ENCODE peak calls at places on chromosomes 16 and 17, in seven cellular contexts. One of them, this sample, is unnamed.

GRCh38 chr17:68383443-68384321 is 73.6 kb downstream of the WIPI1 start:
- DNase-seq in SK-N-SH: no peak
- DNase-seq in Panc1: no peak
- DNase-seq in GM12878: no peak
- DNase-seq in H1: no peak
- DNase-seq in HepG2: peak; percentile 99
- DNase-seq in K562: no peak
- DNase-seq in this sample: peak; percentile 86

GRCh38 chr17:47223007-47223406 is 13.9 kb downstream of the MYL4 start:
- DNase-seq in SK-N-SH: no peak
- DNase-seq in Panc1: no peak
- DNase-seq in GM12878: no peak
- DNase-seq in H1: no peak
- DNase-seq in HepG2: no peak
- DNase-seq in K562: no peak
- DNase-seq in this sample: no peak

GRCh38 chr17:9258115-9259020 is 237.1 kb downstream of the NTN1 start:
- DNase-seq in SK-N-SH: no peak
- DNase-seq in Panc1: no peak
- DNase-seq in GM12878: no peak
- DNase-seq in H1: no peak
- DNase-seq in HepG2: peak; percentile 67
- DNase-seq in K562: no peak
- DNase-seq in this sample: no peak

GRCh38 chr16:82943371-82943770 is 316.6 kb downstream of the CDH13 start:
- DNase-seq in SK-N-SH: no peak
- DNase-seq in Panc1: no peak
- DNase-seq in GM12878: no peak
- DNase-seq in H1: no peak
- DNase-seq in HepG2: no peak
- DNase-seq in K562: no peak
- DNase-seq in this sample: no peak

GRCh38 chr17:4006745-4007211 is 42.5 kb upstream of the ATP2A3 start:
- DNase-seq in SK-N-SH: peak; percentile 77
- DNase-seq in Panc1: no peak
- DNase-seq in GM12878: no peak
- DNase-seq in H1: no peak
- DNase-seq in HepG2: no peak
- DNase-seq in K562: peak; percentile 82
- DNase-seq in this sample: no peak

GRCh38 chr16:65523258-65523950 is 401.5 kb upstream of the CDH11 start:
- DNase-seq in SK-N-SH: no peak
- DNase-seq in Panc1: no peak
- DNase-seq in GM12878: no peak
- DNase-seq in H1: no peak
- DNase-seq in HepG2: no peak
- DNase-seq in K562: no peak
- DNase-seq in this sample: no peak

GRCh38 chr17:76867578-76868175 is 527 bp upstream of the MGAT5B start:
- DNase-seq in SK-N-SH: peak; percentile 64
- DNase-seq in Panc1: no peak
- DNase-seq in GM12878: no peak
- DNase-seq in H1: no peak
- DNase-seq in HepG2: no peak
- DNase-seq in K562: no peak
- DNase-seq in this sample: no peak

GRCh38 chr17:69717214-69717613 is 302.7 kb downstream of the MAP2K6 start:
- DNase-seq in SK-N-SH: no peak
- DNase-seq in Panc1: no peak
- DNase-seq in GM12878: no peak
- DNase-seq in H1: no peak
- DNase-seq in HepG2: no peak
- DNase-seq in K562: no peak
- DNase-seq in this sample: no peak

GRCh38 chr17:33523577-33523981 is 230.5 kb upstream of the ASIC2 start:
- DNase-seq in SK-N-SH: no peak
- DNase-seq in Panc1: no peak
- DNase-seq in GM12878: no peak
- DNase-seq in H1: no peak
- DNase-seq in HepG2: no peak
- DNase-seq in K562: no peak
- DNase-seq in this sample: no peak

GRCh38 chr17:858941-859452 is 76.8 kb downstream of the MRM3 start:
- DNase-seq in SK-N-SH: no peak
- DNase-seq in Panc1: no peak
- DNase-seq in GM12878: no peak
- DNase-seq in H1: no peak
- DNase-seq in HepG2: no peak
- DNase-seq in K562: no peak
- DNase-seq in this sample: no peak

GRCh38 chr16:66844342-66845079 is at the start of gene CA7:
- DNase-seq in SK-N-SH: peak; percentile 75
- DNase-seq in Panc1: no peak
- DNase-seq in GM12878: no peak
- DNase-seq in H1: peak; percentile 79
- DNase-seq in HepG2: no peak
- DNase-seq in K562: peak; percentile 10
- DNase-seq in this sample: no peak

GRCh38 chr16:81695431-81695890 is 83.6 kb upstream of the PLCG2 start:
- DNase-seq in SK-N-SH: no peak
- DNase-seq in Panc1: no peak
- DNase-seq in GM12878: no peak
- DNase-seq in H1: no peak
- DNase-seq in HepG2: no peak
- DNase-seq in K562: no peak
- DNase-seq in this sample: no peak

GRCh38 chr17:50879086-50879485 is 12.9 kb upstream of the TOB1 start:
- DNase-seq in SK-N-SH: no peak
- DNase-seq in Panc1: no peak
- DNase-seq in GM12878: no peak
- DNase-seq in H1: no peak
- DNase-seq in HepG2: no peak
- DNase-seq in K562: no peak
- DNase-seq in this sample: no peak

GRCh38 chr17:50884354-50885311 is 18.5 kb upstream of the TOB1 start:
- DNase-seq in SK-N-SH: no peak
- DNase-seq in Panc1: no peak
- DNase-seq in GM12878: no peak
- DNase-seq in H1: no peak
- DNase-seq in HepG2: peak; percentile 95
- DNase-seq in K562: peak; percentile 59
- DNase-seq in this sample: no peak

GRCh38 chr17:50881182-50881581 is 15.0 kb upstream of the TOB1 start:
- DNase-seq in SK-N-SH: no peak
- DNase-seq in Panc1: no peak
- DNase-seq in GM12878: no peak
- DNase-seq in H1: no peak
- DNase-seq in HepG2: no peak
- DNase-seq in K562: no peak
- DNase-seq in this sample: no peak

GRCh38 chr17:50883850-50884291 is 17.7 kb upstream of the TOB1 start:
- DNase-seq in SK-N-SH: no peak
- DNase-seq in Panc1: no peak
- DNase-seq in GM12878: no peak
- DNase-seq in H1: no peak
- DNase-seq in HepG2: no peak
- DNase-seq in K562: no peak
- DNase-seq in this sample: no peak

DNA sequence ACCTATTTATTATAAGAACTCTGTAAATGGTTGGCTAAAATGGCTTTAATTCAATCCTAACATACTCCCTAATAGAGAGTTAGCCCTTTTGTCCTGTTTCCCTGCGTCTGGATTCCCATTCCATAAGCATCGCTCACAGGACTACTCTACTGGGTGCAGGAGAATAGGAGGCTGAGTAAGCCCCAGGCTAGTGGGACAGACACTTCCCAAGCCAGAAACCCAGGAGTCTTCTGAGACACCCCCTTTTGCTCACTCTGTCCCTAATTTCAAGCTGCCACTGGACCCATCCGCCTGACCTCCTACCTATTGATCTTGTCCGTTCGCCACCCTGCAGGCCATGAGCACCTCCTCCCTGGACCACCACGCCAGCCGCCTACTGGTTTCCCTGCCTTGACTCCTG is 16.7 kb upstream of the TOB1 start:
- DNase-seq in SK-N-SH: no peak
- DNase-seq in Panc1: no peak
- DNase-seq in GM12878: no peak
- DNase-seq in H1: no peak
- DNase-seq in HepG2: no peak
- DNase-seq in K562: no peak
- DNase-seq in this sample: peak; percentile 26
- TF ChIP-seq SIN3A in SK-N-SH: no peak
- TF ChIP-seq SIN3A in Panc1: no peak
- TF ChIP-seq SIN3A in GM12878: no peak
- TF ChIP-seq SIN3A in H1: no peak
- TF ChIP-seq SIN3A in HepG2: no peak
- TF ChIP-seq SIN3A in K562: no peak
- TF ChIP-seq SIN3A in this sample: no peak

GRCh38 chr17:18237461-18237860 is 12.0 kb downstream of the LLGL1 start:
- DNase-seq in SK-N-SH: no peak
- DNase-seq in Panc1: no peak
- DNase-seq in GM12878: no peak
- DNase-seq in H1: no peak
- DNase-seq in HepG2: no peak
- DNase-seq in K562: no peak
- DNase-seq in this sample: no peak
- TF ChIP-seq SIN3A in SK-N-SH: no peak
- TF ChIP-seq SIN3A in Panc1: no peak
- TF ChIP-seq SIN3A in GM12878: no peak
- TF ChIP-seq SIN3A in H1: no peak
- TF ChIP-seq SIN3A in HepG2: no peak
- TF ChIP-seq SIN3A in K562: no peak
- TF ChIP-seq SIN3A in this sample: no peak

DNA sequence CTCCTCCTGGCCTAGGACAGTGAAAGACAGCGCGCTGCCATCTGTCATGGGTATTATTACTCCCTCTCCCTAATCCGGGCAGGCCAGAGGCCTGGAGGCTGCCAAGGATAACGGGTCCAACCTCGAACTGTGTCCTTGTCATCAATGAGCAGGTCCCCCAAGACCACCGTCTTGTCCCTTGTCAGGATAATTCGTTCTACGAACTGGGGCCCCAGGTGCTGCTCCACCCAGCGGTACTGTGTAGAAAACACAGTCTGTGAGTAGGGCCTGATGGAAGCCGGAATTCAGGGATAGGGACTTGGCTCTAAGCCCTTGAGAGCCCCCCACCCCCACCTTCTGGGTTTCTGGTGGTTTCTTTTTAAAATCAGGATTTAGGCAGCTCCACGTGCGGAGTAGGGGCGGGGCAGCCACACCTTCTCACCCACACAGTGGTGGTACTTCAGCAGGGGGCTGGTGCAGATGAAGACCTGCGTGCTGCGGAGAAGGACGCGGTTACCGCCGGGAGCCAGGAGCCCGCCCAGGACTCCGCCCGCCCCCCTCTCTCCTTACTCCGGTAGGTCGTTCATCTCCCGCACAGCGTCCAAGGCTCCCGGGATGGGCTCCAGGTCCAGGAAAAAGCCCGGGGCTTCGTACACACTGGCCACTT is 787 bp downstream of the NT5C start:
- DNase-seq in SK-N-SH: peak; percentile 91
- DNase-seq in Panc1: no peak
- DNase-seq in GM12878: no peak
- DNase-seq in H1: peak; percentile 79
- DNase-seq in HepG2: peak; percentile 68
- DNase-seq in K562: peak; percentile 74
- DNase-seq in this sample: peak; percentile 69
- TF ChIP-seq SIN3A in SK-N-SH: peak; percentile 26
- TF ChIP-seq SIN3A in Panc1: peak; percentile 36
- TF ChIP-seq SIN3A in GM12878: no peak
- TF ChIP-seq SIN3A in H1: no peak
- TF ChIP-seq SIN3A in HepG2: no peak
- TF ChIP-seq SIN3A in K562: peak; percentile 53
- TF ChIP-seq SIN3A in this sample: no peak

GRCh38 chr16:28573738-28574718 is 20.3 kb downstream of the SGF29 start:
- DNase-seq in SK-N-SH: no peak
- DNase-seq in Panc1: no peak
- DNase-seq in GM12878: no peak
- DNase-seq in H1: no peak
- DNase-seq in HepG2: no peak
- DNase-seq in K562: no peak
- DNase-seq in this sample: no peak
- TF ChIP-seq SIN3A in SK-N-SH: no peak
- TF ChIP-seq SIN3A in Panc1: no peak
- TF ChIP-seq SIN3A in GM12878: no peak
- TF ChIP-seq SIN3A in H1: no peak
- TF ChIP-seq SIN3A in HepG2: no peak
- TF ChIP-seq SIN3A in K562: no peak
- TF ChIP-seq SIN3A in this sample: no peak

GRCh38 chr16:86605950-86606349 is 27.6 kb downstream of the FOXL1 start:
- DNase-seq in SK-N-SH: no peak
- DNase-seq in Panc1: no peak
- DNase-seq in GM12878: no peak
- DNase-seq in H1: no peak
- DNase-seq in HepG2: no peak
- DNase-seq in K562: peak; percentile 34
- DNase-seq in this sample: no peak

GRCh38 chr16:86610779-86611516 is 32.6 kb downstream of the FOXL1 start:
- DNase-seq in SK-N-SH: no peak
- DNase-seq in Panc1: no peak
- DNase-seq in GM12878: no peak
- DNase-seq in H1: no peak
- DNase-seq in HepG2: no peak
- DNase-seq in K562: no peak
- DNase-seq in this sample: no peak

GRCh38 chr16:86609115-86609514 is 30.8 kb downstream of the FOXL1 start:
- DNase-seq in SK-N-SH: no peak
- DNase-seq in Panc1: no peak
- DNase-seq in GM12878: no peak
- DNase-seq in H1: no peak
- DNase-seq in HepG2: no peak
- DNase-seq in K562: no peak
- DNase-seq in this sample: no peak

GRCh38 chr16:86609661-86610060 is 31.3 kb downstream of the FOXL1 start:
- DNase-seq in SK-N-SH: no peak
- DNase-seq in Panc1: no peak
- DNase-seq in GM12878: no peak
- DNase-seq in H1: no peak
- DNase-seq in HepG2: no peak
- DNase-seq in K562: no peak
- DNase-seq in this sample: no peak

DNA sequence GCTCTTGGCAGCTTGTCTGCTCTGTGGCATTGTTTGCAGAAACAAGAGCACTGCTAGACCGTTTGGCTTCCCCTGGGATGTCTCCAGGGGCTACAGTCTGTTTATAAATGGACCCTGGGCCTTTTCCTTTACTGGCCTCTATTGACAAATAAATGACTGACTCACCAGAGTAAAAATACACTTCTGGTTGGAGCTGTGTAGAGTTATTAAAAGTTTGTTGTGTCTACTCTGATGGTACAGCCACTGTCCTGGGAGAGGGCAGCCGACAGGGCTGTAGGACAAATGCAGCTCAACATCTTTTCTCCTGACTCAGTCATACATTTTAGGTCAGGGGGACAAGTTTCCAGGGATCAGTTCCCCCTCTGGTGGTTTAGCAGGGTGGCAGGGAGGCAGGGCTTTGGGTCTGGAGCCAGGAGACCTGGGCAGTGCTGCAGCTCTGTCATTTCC is 30.0 kb downstream of the FOXL1 start:
- DNase-seq in SK-N-SH: no peak
- DNase-seq in Panc1: no peak
- DNase-seq in GM12878: no peak
- DNase-seq in H1: no peak
- DNase-seq in HepG2: no peak
- DNase-seq in K562: no peak
- DNase-seq in this sample: no peak
- TF ChIP-seq SIN3A in SK-N-SH: no peak
- TF ChIP-seq SIN3A in Panc1: no peak
- TF ChIP-seq SIN3A in GM12878: no peak
- TF ChIP-seq SIN3A in H1: no peak
- TF ChIP-seq SIN3A in HepG2: no peak
- TF ChIP-seq SIN3A in K562: no peak
- TF ChIP-seq SIN3A in this sample: no peak

This sample was measured in HCT116.